ENCODE peak calls at places on chromosomes 7 and 10, in four cellular contexts. P is WTC11, Q is GM12878, F is HepG2. W is an unnamed sample.

GRCh38 chr10:45421231-45422097 is 47.4 kb downstream of the ALOX5 start:
- DNase-seq in P (no peak), Q (no peak), F (no peak), W (peak; percentile 9)

GRCh38 chr10:98382691-98383101 is 32.3 kb downstream of the PYROXD2 start:
- DNase-seq in Q (no peak), P (no peak), F (no peak), W (no peak)

GRCh38 chr10:71494470-71494869 is 97.8 kb downstream of the CDH23 start:
- DNase-seq in P (no peak), F (no peak), Q (no peak), W (no peak)

GRCh38 chr7:114818501-114818900 is 103.4 kb upstream of the MDFIC start:
- DNase-seq in F (no peak), P (no peak), Q (no peak), W (no peak)

GRCh38 chr7:157271315-157271990 is 65.4 kb upstream of the DNAJB6 start:
- DNase-seq in F (no peak), Q (no peak), P (no peak), W (no peak)

GRCh38 chr7:114530074-114530611 is 115.5 kb downstream of the FOXP2 start:
- DNase-seq in Q (no peak), F (no peak), P (no peak), W (no peak)

GRCh38 chr10:69816963-69817605 is 15.4 kb downstream of the COL13A1 start:
- DNase-seq in P (no peak), F (no peak), Q (no peak), W (no peak)

GRCh38 chr7:35975851-35976454 is 175.1 kb downstream of the SEPTIN7 start:
- DNase-seq in F (peak; percentile 68), Q (peak; percentile 25), P (no peak), W (peak; percentile 36)

GRCh38 chr7:50262916-50263690 is 41.4 kb upstream of the IKZF1 start:
- DNase-seq in P (no peak), Q (no peak), F (no peak), W (peak; percentile 81)

DNA sequence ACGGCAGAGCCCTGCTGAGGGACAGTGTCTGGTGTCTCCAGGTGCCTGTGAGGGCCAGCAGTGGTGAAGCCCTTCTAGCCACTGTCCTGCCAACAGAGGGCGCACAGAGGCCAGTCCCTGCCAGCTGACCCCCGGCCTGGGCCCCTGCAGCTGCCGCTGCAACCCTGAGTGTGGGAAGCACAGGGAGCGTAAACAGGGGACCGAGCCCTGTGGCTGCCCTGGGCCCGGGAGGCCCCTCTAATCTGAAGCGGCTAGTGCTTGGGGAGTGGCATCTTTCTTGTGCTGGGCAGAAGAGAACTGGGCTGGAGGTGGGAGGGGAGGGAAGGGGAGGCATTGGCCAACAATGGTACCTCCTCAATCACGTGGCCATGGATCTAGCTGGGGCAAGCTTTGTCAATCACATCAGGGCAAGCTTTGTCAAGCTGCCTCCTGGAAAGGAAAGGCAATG is 34.6 kb downstream of the TRIM8 start:
- DNase-seq in Q (no peak), F (peak; percentile 76), P (peak; percentile 92), W (peak; percentile 76)
- TF ChIP-seq NR2C2 in Q (no peak), F (no peak), P (no peak), W (no peak)

GRCh38 chr7:142131439-142131838 is 19.9 kb downstream of the MGAM2 start:
- DNase-seq in Q (no peak), F (no peak), P (no peak), W (no peak)

GRCh38 chr7:142134944-142135343 is 23.4 kb downstream of the MGAM2 start:
- DNase-seq in P (no peak), F (peak; percentile 6), Q (no peak), W (no peak)

GRCh38 chr7:142130282-142130681 is 18.8 kb downstream of the MGAM2 start:
- DNase-seq in F (no peak), P (no peak), Q (no peak), W (no peak)

GRCh38 chr7:142133740-142134148 is 22.2 kb downstream of the MGAM2 start:
- DNase-seq in F (no peak), Q (no peak), P (no peak), W (no peak)
- TF ChIP-seq NR2C2 in F (no peak), Q (no peak), P (no peak), W (no peak)

DNA sequence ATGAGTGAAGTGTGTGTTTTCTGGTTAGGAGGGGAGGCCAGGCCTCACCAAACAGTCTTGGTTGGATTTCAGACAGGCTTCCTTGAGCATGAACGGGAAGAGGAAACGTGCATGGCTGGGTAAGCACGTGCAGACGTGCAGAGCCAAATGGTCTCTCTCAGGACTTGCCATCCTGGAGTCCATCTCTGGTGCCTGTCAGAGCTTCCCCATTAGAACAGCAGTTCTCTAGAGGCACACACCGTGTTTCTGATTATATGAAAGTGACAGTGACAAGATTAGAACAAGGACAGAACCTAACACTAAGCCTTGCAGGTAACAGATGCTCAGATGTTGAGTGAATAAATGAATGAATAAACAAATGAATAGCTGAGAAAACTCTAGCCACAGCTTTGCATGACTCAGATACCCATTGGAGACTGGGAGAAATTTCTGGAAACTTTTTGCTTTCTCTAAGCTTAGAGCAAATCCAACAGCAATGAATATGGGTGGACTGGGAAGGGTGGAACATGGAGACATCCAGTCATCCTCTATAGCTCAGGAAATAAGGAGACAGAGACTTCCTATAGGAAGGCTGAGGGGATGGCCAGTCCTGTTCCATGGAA is 11.8 kb upstream of the CALD1 start:
- DNase-seq in P (no peak), Q (peak; percentile 4), F (no peak), W (no peak)
- TF ChIP-seq NR2C2 in P (no peak), Q (no peak), F (no peak), W (no peak)

GRCh38 chr7:96040250-96040772 is 268.0 kb downstream of the DYNC1I1 start:
- DNase-seq in P (no peak), Q (no peak), F (no peak), W (no peak)

GRCh38 chr7:96045181-96045580 is 272.8 kb downstream of the DYNC1I1 start:
- DNase-seq in F (no peak), Q (no peak), P (no peak), W (no peak)

GRCh38 chr7:96045919-96046318 is 273.6 kb downstream of the DYNC1I1 start:
- DNase-seq in F (no peak), Q (no peak), P (no peak), W (no peak)
- TF ChIP-seq NR2C2 in F (no peak), Q (no peak), P (no peak), W (no peak)

GRCh38 chr7:30986738-30987137 is 23.0 kb downstream of the GHRHR start:
- DNase-seq in P (peak; percentile 45), F (no peak), Q (no peak), W (no peak)
- TF ChIP-seq NR2C2 in P (no peak), F (no peak), Q (no peak), W (no peak)

GRCh38 chr10:3172081-3172445 is 519 bp downstream of the PITRM1 start:
- DNase-seq in F (peak; percentile 9), Q (no peak), P (no peak), W (no peak)
- TF ChIP-seq NR2C2 in F (no peak), Q (no peak), P (no peak), W (no peak)

DNA sequence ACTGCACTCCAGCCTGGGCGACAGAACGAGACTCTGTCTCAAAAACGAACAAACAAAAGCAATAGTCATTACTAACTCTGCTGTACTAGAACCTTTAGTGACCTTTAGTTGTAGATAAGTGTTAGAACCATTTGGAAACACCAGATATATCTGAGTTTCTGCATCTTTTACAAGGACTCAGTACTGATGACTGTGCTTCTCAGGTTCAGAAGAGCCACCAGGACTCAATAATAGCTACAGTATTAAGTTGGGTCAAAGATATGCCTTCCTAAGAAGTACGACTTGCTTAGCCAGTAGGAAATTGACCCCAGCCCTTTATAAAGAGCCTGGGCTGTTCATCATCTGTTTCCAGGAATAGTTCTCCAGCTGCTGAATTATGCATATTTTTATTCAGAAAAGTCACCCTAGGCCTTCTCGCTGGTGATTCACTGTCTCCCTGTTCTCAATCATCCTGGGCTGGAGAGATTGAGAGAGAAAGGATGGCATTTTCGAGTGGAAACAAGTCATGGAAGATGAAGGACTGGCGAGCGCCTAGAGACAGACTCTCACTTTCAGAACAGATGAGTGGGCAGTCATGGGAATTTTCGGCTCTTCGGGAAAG is 316.2 kb downstream of the CCDC3 start:
- DNase-seq in P (no peak), Q (no peak), F (no peak), W (no peak)
- TF ChIP-seq NR2C2 in P (no peak), Q (no peak), F (no peak), W (no peak)

GRCh38 chr7:11130012-11130411 is 156.3 kb downstream of the PHF14 start:
- DNase-seq in Q (no peak), P (no peak), F (no peak), W (no peak)
- TF ChIP-seq NR2C2 in Q (no peak), P (no peak), F (no peak), W (no peak)

GRCh38 chr7:138205614-138206150 is 129.4 kb downstream of the AKR1D1 start:
- DNase-seq in F (no peak), P (no peak), Q (no peak), W (no peak)
- TF ChIP-seq NR2C2 in F (no peak), P (no peak), Q (no peak), W (no peak)